ENCODE peak calls at places on chromosomes 16 and 17, in five cellular contexts. B, Y, O, F and D are unnamed samples.

GRCh38 chr17:69654981-69655581 is 240.6 kb downstream of the MAP2K6 start:
- DNase-seq in F (no peak), Y (peak; percentile 63), B (peak; percentile 94), O (peak; percentile 90), D (no peak)

GRCh38 chr16:31536804-31537361 is 9.2 kb downstream of the AHSP start:
- DNase-seq in F (no peak), Y (no peak), O (no peak), B (no peak), D (no peak)

GRCh38 chr16:2969545-2970521 is 685 bp downstream of the PAQR4 start:
- DNase-seq in F (peak; percentile 49), O (peak; percentile 40), Y (peak; percentile 64), B (peak; percentile 66), D (peak; percentile 92)

GRCh38 chr17:71329310-71330098 is 791.3 kb upstream of the SOX9 start:
- DNase-seq in Y (no peak), O (no peak), B (no peak), F (no peak), D (no peak)

GRCh38 chr17:18111330-18111971 is 2.9 kb downstream of the MYO15A start:
- DNase-seq in B (no peak), F (no peak), O (no peak), Y (no peak), D (no peak)

GRCh38 chr16:3718019-3718391 is 681 bp upstream of the TRAP1 start:
- DNase-seq in B (no peak), F (no peak), Y (no peak), O (no peak), D (no peak)

GRCh38 chr17:46952115-46952514 is 26.9 kb downstream of the RPRML start:
- DNase-seq in B (no peak), O (no peak), F (no peak), Y (no peak), D (no peak)

GRCh38 chr17:28896491-28896883 is 1.0 kb downstream of the FLOT2 start:
- DNase-seq in O (no peak), F (no peak), Y (no peak), B (no peak), D (no peak)

GRCh38 chr16:27547851-27548250 is 1.9 kb downstream of the GTF3C1 start:
- DNase-seq in F (no peak), B (no peak), Y (no peak), O (no peak), D (no peak)